ENCODE peak calls at places on chromosomes 5 and 9, in nine cellular contexts. One of them, this sample, is unnamed.

GRCh38 chr5:138033916-138034315 is 1.0 kb upstream of the FAM13B start:
- DNase-seq in tibial nerve: no peak
- DNase-seq in heart left ventricle: no peak
- DNase-seq in Panc1: no peak
- DNase-seq in left ventricle myocardium inferior: no peak
- DNase-seq in SK-N-SH: no peak
- DNase-seq in psoas muscle: no peak
- DNase-seq in hepatocyte: no peak
- DNase-seq in cardiac muscle cell: peak; percentile 11
- DNase-seq in this sample: no peak

GRCh38 chr9:108885643-108886348 is 23.7 kb downstream of the ACTL7A start:
- DNase-seq in tibial nerve: no peak
- DNase-seq in heart left ventricle: no peak
- DNase-seq in Panc1: no peak
- DNase-seq in left ventricle myocardium inferior: no peak
- DNase-seq in SK-N-SH: no peak
- DNase-seq in psoas muscle: no peak
- DNase-seq in hepatocyte: peak; percentile 92
- DNase-seq in cardiac muscle cell: peak; percentile 90
- DNase-seq in this sample: no peak

GRCh38 chr5:18553269-18553668 is 919.0 kb downstream of the TAF11L14 start:
- DNase-seq in tibial nerve: no peak
- DNase-seq in heart left ventricle: no peak
- DNase-seq in Panc1: peak; percentile 58
- DNase-seq in left ventricle myocardium inferior: no peak
- DNase-seq in SK-N-SH: no peak
- DNase-seq in psoas muscle: no peak
- DNase-seq in hepatocyte: peak; percentile 45
- DNase-seq in cardiac muscle cell: peak; percentile 1
- DNase-seq in this sample: no peak

GRCh38 chr5:131521252-131521651 is 113.8 kb downstream of the RAPGEF6 start:
- DNase-seq in tibial nerve: no peak
- DNase-seq in heart left ventricle: no peak
- DNase-seq in Panc1: no peak
- DNase-seq in left ventricle myocardium inferior: no peak
- DNase-seq in SK-N-SH: no peak
- DNase-seq in psoas muscle: no peak
- DNase-seq in hepatocyte: no peak
- DNase-seq in cardiac muscle cell: no peak
- DNase-seq in this sample: no peak

GRCh38 chr5:143036146-143036927 is 266.2 kb downstream of the ARHGAP26 start:
- DNase-seq in tibial nerve: no peak
- DNase-seq in heart left ventricle: no peak
- DNase-seq in Panc1: no peak
- DNase-seq in left ventricle myocardium inferior: no peak
- DNase-seq in SK-N-SH: no peak
- DNase-seq in psoas muscle: no peak
- DNase-seq in hepatocyte: no peak
- DNase-seq in cardiac muscle cell: no peak
- DNase-seq in this sample: no peak

GRCh38 chr5:13992795-13993194 is 48.3 kb upstream of the DNAH5 start:
- DNase-seq in tibial nerve: no peak
- DNase-seq in heart left ventricle: no peak
- DNase-seq in Panc1: no peak
- DNase-seq in left ventricle myocardium inferior: no peak
- DNase-seq in SK-N-SH: no peak
- DNase-seq in psoas muscle: no peak
- DNase-seq in hepatocyte: no peak
- DNase-seq in cardiac muscle cell: no peak
- DNase-seq in this sample: no peak

GRCh38 chr5:96714951-96715451 is 52.8 kb downstream of the CAST start:
- DNase-seq in tibial nerve: peak; percentile 63
- DNase-seq in heart left ventricle: peak; percentile 60
- DNase-seq in Panc1: peak; percentile 60
- DNase-seq in left ventricle myocardium inferior: no peak
- DNase-seq in SK-N-SH: no peak
- DNase-seq in psoas muscle: peak; percentile 25
- DNase-seq in hepatocyte: peak; percentile 87
- DNase-seq in cardiac muscle cell: peak; percentile 92
- DNase-seq in this sample: no peak

GRCh38 chr9:123761905-123762605 is 167.9 kb downstream of the DENND1A start:
- DNase-seq in tibial nerve: no peak
- DNase-seq in heart left ventricle: no peak
- DNase-seq in Panc1: no peak
- DNase-seq in left ventricle myocardium inferior: no peak
- DNase-seq in SK-N-SH: no peak
- DNase-seq in psoas muscle: no peak
- DNase-seq in hepatocyte: no peak
- DNase-seq in cardiac muscle cell: peak; percentile 22
- DNase-seq in this sample: no peak

GRCh38 chr9:107638922-107639321 is 149.4 kb upstream of the KLF4 start:
- DNase-seq in tibial nerve: peak; percentile 81
- DNase-seq in heart left ventricle: peak; percentile 83
- DNase-seq in Panc1: no peak
- DNase-seq in left ventricle myocardium inferior: peak; percentile 51
- DNase-seq in SK-N-SH: no peak
- DNase-seq in psoas muscle: peak; percentile 56
- DNase-seq in hepatocyte: peak; percentile 71
- DNase-seq in cardiac muscle cell: peak; percentile 77
- DNase-seq in this sample: peak; percentile 89

GRCh38 chr5:137344723-137345322 is 154.3 kb downstream of the SPOCK1 start:
- DNase-seq in tibial nerve: peak; percentile 41
- DNase-seq in heart left ventricle: no peak
- DNase-seq in Panc1: peak; percentile 61
- DNase-seq in left ventricle myocardium inferior: no peak
- DNase-seq in SK-N-SH: peak; percentile 28
- DNase-seq in psoas muscle: no peak
- DNase-seq in hepatocyte: peak; percentile 39
- DNase-seq in cardiac muscle cell: peak; percentile 85
- DNase-seq in this sample: peak; percentile 62

GRCh38 chr5:137533963-137534362 is 34.8 kb upstream of the SPOCK1 start:
- DNase-seq in tibial nerve: no peak
- DNase-seq in heart left ventricle: no peak
- DNase-seq in Panc1: no peak
- DNase-seq in left ventricle myocardium inferior: no peak
- DNase-seq in SK-N-SH: no peak
- DNase-seq in psoas muscle: no peak
- DNase-seq in hepatocyte: no peak
- DNase-seq in cardiac muscle cell: no peak
- DNase-seq in this sample: no peak

GRCh38 chr9:37839491-37840461 is 39.2 kb downstream of the DCAF10 start:
- DNase-seq in tibial nerve: no peak
- DNase-seq in heart left ventricle: no peak
- DNase-seq in Panc1: no peak
- DNase-seq in left ventricle myocardium inferior: no peak
- DNase-seq in SK-N-SH: peak; percentile 17
- DNase-seq in psoas muscle: no peak
- DNase-seq in hepatocyte: no peak
- DNase-seq in cardiac muscle cell: peak; percentile 61
- DNase-seq in this sample: no peak

GRCh38 chr5:172642926-172643325 is 1.9 kb downstream of the NEURL1B start:
- DNase-seq in tibial nerve: no peak
- DNase-seq in heart left ventricle: no peak
- DNase-seq in Panc1: no peak
- DNase-seq in left ventricle myocardium inferior: no peak
- DNase-seq in SK-N-SH: no peak
- DNase-seq in psoas muscle: no peak
- DNase-seq in hepatocyte: no peak
- DNase-seq in cardiac muscle cell: no peak
- DNase-seq in this sample: no peak

GRCh38 chr5:172644229-172644628 is 3.2 kb downstream of the NEURL1B start:
- DNase-seq in tibial nerve: no peak
- DNase-seq in heart left ventricle: no peak
- DNase-seq in Panc1: no peak
- DNase-seq in left ventricle myocardium inferior: no peak
- DNase-seq in SK-N-SH: no peak
- DNase-seq in psoas muscle: no peak
- DNase-seq in hepatocyte: no peak
- DNase-seq in cardiac muscle cell: no peak
- DNase-seq in this sample: no peak

GRCh38 chr5:172643392-172643871 is 2.4 kb downstream of the NEURL1B start:
- DNase-seq in tibial nerve: no peak
- DNase-seq in heart left ventricle: no peak
- DNase-seq in Panc1: no peak
- DNase-seq in left ventricle myocardium inferior: no peak
- DNase-seq in SK-N-SH: no peak
- DNase-seq in psoas muscle: no peak
- DNase-seq in hepatocyte: no peak
- DNase-seq in cardiac muscle cell: no peak
- DNase-seq in this sample: no peak

GRCh38 chr5:172645271-172645670 is 4.2 kb downstream of the NEURL1B start:
- DNase-seq in tibial nerve: no peak
- DNase-seq in heart left ventricle: no peak
- DNase-seq in Panc1: no peak
- DNase-seq in left ventricle myocardium inferior: no peak
- DNase-seq in SK-N-SH: peak; percentile 71
- DNase-seq in psoas muscle: no peak
- DNase-seq in hepatocyte: no peak
- DNase-seq in cardiac muscle cell: no peak
- DNase-seq in this sample: no peak

GRCh38 chr5:172644711-172645110 is 3.6 kb downstream of the NEURL1B start:
- DNase-seq in tibial nerve: no peak
- DNase-seq in heart left ventricle: no peak
- DNase-seq in Panc1: no peak
- DNase-seq in left ventricle myocardium inferior: no peak
- DNase-seq in SK-N-SH: no peak
- DNase-seq in psoas muscle: no peak
- DNase-seq in hepatocyte: no peak
- DNase-seq in cardiac muscle cell: no peak
- DNase-seq in this sample: no peak
- H3K27me3 ChIP-seq in tibial nerve: no peaks in the 10 kb centered on the region
- H3K27me3 ChIP-seq in heart left ventricle: no peaks in the 10 kb centered on the region
- H3K27me3 ChIP-seq in Panc1: peaks cover 4% of the 10 kb centered on the region
- H3K27me3 ChIP-seq in left ventricle myocardium inferior: no peaks in the 10 kb centered on the region
- H3K27me3 ChIP-seq in SK-N-SH: no peaks in the 10 kb centered on the region
- H3K27me3 ChIP-seq in psoas muscle: peaks cover 31% of the 10 kb centered on the region
- H3K27me3 ChIP-seq in hepatocyte: no peaks in the 10 kb centered on the region
- H3K27me3 ChIP-seq in cardiac muscle cell: no peaks in the 10 kb centered on the region
- H3K27me3 ChIP-seq in this sample: no peaks in the 10 kb centered on the region

DNA sequence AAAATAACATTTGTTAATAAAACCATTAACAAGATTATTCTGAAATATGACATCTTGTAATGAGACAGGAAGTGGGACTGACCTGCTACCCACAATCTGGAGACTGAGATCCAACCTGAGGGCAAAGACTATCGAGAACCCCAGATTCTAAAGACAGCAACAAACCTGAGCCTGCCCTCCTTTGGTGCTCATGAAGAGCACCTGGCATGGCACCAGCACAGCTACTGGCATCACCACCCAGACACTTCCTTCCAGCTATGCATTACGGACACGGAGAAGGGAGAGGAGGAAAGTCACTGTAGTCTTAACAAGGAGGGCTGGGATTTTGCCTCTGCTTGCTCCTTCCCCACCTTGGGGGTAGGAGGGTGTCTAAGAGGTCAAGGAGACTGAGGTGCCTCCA is 105.5 kb downstream of the AUH start:
- DNase-seq in tibial nerve: no peak
- DNase-seq in heart left ventricle: no peak
- DNase-seq in Panc1: no peak
- DNase-seq in left ventricle myocardium inferior: no peak
- DNase-seq in SK-N-SH: no peak
- DNase-seq in psoas muscle: no peak
- DNase-seq in hepatocyte: no peak
- DNase-seq in cardiac muscle cell: no peak
- DNase-seq in this sample: no peak
- H3K27me3 ChIP-seq in tibial nerve: no peaks in the 10 kb centered on the region
- H3K27me3 ChIP-seq in heart left ventricle: no peaks in the 10 kb centered on the region
- H3K27me3 ChIP-seq in Panc1: no peaks in the 10 kb centered on the region
- H3K27me3 ChIP-seq in left ventricle myocardium inferior: no peaks in the 10 kb centered on the region
- H3K27me3 ChIP-seq in SK-N-SH: no peaks in the 10 kb centered on the region
- H3K27me3 ChIP-seq in psoas muscle: no peaks in the 10 kb centered on the region
- H3K27me3 ChIP-seq in hepatocyte: no peaks in the 10 kb centered on the region
- H3K27me3 ChIP-seq in cardiac muscle cell: no peaks in the 10 kb centered on the region
- H3K27me3 ChIP-seq in this sample: no peaks in the 10 kb centered on the region

DNA sequence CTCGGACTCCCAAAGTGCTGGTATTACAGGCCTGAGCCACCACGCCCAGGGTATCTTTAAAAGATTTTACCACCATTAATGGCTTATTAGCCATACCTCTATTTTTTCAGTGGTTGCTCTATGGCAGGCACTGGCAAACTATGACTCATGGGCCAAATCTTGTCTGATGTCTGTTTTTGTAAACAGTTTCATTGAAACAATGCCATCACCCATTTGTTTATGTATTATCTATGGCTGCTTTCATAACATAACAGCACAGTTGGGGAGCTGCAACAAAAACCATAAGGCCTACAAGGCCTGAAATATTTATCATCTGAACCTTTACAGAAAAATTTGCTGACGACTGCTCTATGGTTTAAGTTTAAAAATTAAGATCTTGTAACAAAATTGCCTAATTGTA is 66.8 kb downstream of the SLC38A9 start:
- DNase-seq in tibial nerve: no peak
- DNase-seq in heart left ventricle: no peak
- DNase-seq in Panc1: no peak
- DNase-seq in left ventricle myocardium inferior: no peak
- DNase-seq in SK-N-SH: no peak
- DNase-seq in psoas muscle: no peak
- DNase-seq in hepatocyte: no peak
- DNase-seq in cardiac muscle cell: peak; percentile 54
- DNase-seq in this sample: no peak
- H3K27me3 ChIP-seq in tibial nerve: no peaks in the 10 kb centered on the region
- H3K27me3 ChIP-seq in heart left ventricle: no peaks in the 10 kb centered on the region
- H3K27me3 ChIP-seq in Panc1: no peaks in the 10 kb centered on the region
- H3K27me3 ChIP-seq in left ventricle myocardium inferior: no peaks in the 10 kb centered on the region
- H3K27me3 ChIP-seq in SK-N-SH: no peaks in the 10 kb centered on the region
- H3K27me3 ChIP-seq in psoas muscle: no peaks in the 10 kb centered on the region
- H3K27me3 ChIP-seq in hepatocyte: no peaks in the 10 kb centered on the region
- H3K27me3 ChIP-seq in cardiac muscle cell: no peaks in the 10 kb centered on the region
- H3K27me3 ChIP-seq in this sample: no peaks in the 10 kb centered on the region

GRCh38 chr5:178266581-178266980 is 34.0 kb upstream of the PHYKPL start:
- DNase-seq in tibial nerve: no peak
- DNase-seq in heart left ventricle: no peak
- DNase-seq in Panc1: no peak
- DNase-seq in left ventricle myocardium inferior: no peak
- DNase-seq in SK-N-SH: no peak
- DNase-seq in psoas muscle: no peak
- DNase-seq in hepatocyte: no peak
- DNase-seq in cardiac muscle cell: no peak
- DNase-seq in this sample: no peak

GRCh38 chr5:178261666-178262600 is 29.3 kb upstream of the PHYKPL start:
- DNase-seq in tibial nerve: no peak
- DNase-seq in heart left ventricle: no peak
- DNase-seq in Panc1: no peak
- DNase-seq in left ventricle myocardium inferior: no peak
- DNase-seq in SK-N-SH: no peak
- DNase-seq in psoas muscle: no peak
- DNase-seq in hepatocyte: no peak
- DNase-seq in cardiac muscle cell: no peak
- DNase-seq in this sample: no peak

GRCh38 chr5:178267245-178267644 is 34.6 kb upstream of the PHYKPL start:
- DNase-seq in tibial nerve: no peak
- DNase-seq in heart left ventricle: no peak
- DNase-seq in Panc1: no peak
- DNase-seq in left ventricle myocardium inferior: no peak
- DNase-seq in SK-N-SH: no peak
- DNase-seq in psoas muscle: no peak
- DNase-seq in hepatocyte: no peak
- DNase-seq in cardiac muscle cell: no peak
- DNase-seq in this sample: no peak

GRCh38 chr5:178265746-178266145 is 33.1 kb upstream of the PHYKPL start:
- DNase-seq in tibial nerve: no peak
- DNase-seq in heart left ventricle: no peak
- DNase-seq in Panc1: no peak
- DNase-seq in left ventricle myocardium inferior: no peak
- DNase-seq in SK-N-SH: no peak
- DNase-seq in psoas muscle: no peak
- DNase-seq in hepatocyte: no peak
- DNase-seq in cardiac muscle cell: no peak
- DNase-seq in this sample: no peak

GRCh38 chr5:178264044-178264443 is 31.4 kb upstream of the PHYKPL start:
- DNase-seq in tibial nerve: no peak
- DNase-seq in heart left ventricle: no peak
- DNase-seq in Panc1: no peak
- DNase-seq in left ventricle myocardium inferior: no peak
- DNase-seq in SK-N-SH: no peak
- DNase-seq in psoas muscle: no peak
- DNase-seq in hepatocyte: no peak
- DNase-seq in cardiac muscle cell: no peak
- DNase-seq in this sample: no peak
- H3K27me3 ChIP-seq in tibial nerve: no peaks in the 10 kb centered on the region
- H3K27me3 ChIP-seq in heart left ventricle: no peaks in the 10 kb centered on the region
- H3K27me3 ChIP-seq in Panc1: no peaks in the 10 kb centered on the region
- H3K27me3 ChIP-seq in left ventricle myocardium inferior: no peaks in the 10 kb centered on the region
- H3K27me3 ChIP-seq in SK-N-SH: no peaks in the 10 kb centered on the region
- H3K27me3 ChIP-seq in psoas muscle: no peaks in the 10 kb centered on the region
- H3K27me3 ChIP-seq in hepatocyte: no peaks in the 10 kb centered on the region
- H3K27me3 ChIP-seq in cardiac muscle cell: no peaks in the 10 kb centered on the region
- H3K27me3 ChIP-seq in this sample: no peaks in the 10 kb centered on the region

This sample was measured in right atrium auricular region.